ENCODE peak calls at places on chromosome 21, in seven cellular contexts. One of them, this sample, is unnamed.

GRCh38 chr21:31354604-31355443 is 10.8 kb upstream of the TIAM1 start:
- DNase-seq in SJCRH30: no peak
- DNase-seq in adrenal gland: peak; percentile 22
- DNase-seq in cardiac muscle cell: no peak
- DNase-seq in tibial artery: no peak
- DNase-seq in fibroblast of pulmonary artery: peak; percentile 78
- DNase-seq in astrocyte of the cerebellum: peak; percentile 93
- DNase-seq in this sample: peak; percentile 49

GRCh38 chr21:34933609-34934345 is 115.3 kb downstream of the RUNX1 start:
- DNase-seq in SJCRH30: peak; percentile 66
- DNase-seq in adrenal gland: no peak
- DNase-seq in cardiac muscle cell: no peak
- DNase-seq in tibial artery: no peak
- DNase-seq in fibroblast of pulmonary artery: no peak
- DNase-seq in astrocyte of the cerebellum: no peak
- DNase-seq in this sample: no peak

GRCh38 chr21:20424943-20425342 is 573.3 kb upstream of the NCAM2 start:
- DNase-seq in SJCRH30: peak; percentile 11
- DNase-seq in adrenal gland: no peak
- DNase-seq in cardiac muscle cell: no peak
- DNase-seq in tibial artery: no peak
- DNase-seq in fibroblast of pulmonary artery: no peak
- DNase-seq in astrocyte of the cerebellum: no peak
- DNase-seq in this sample: no peak

GRCh38 chr21:34342476-34342875 is 21.3 kb upstream of the KCNE2 start:
- DNase-seq in SJCRH30: no peak
- DNase-seq in adrenal gland: no peak
- DNase-seq in cardiac muscle cell: no peak
- DNase-seq in tibial artery: no peak
- DNase-seq in fibroblast of pulmonary artery: no peak
- DNase-seq in astrocyte of the cerebellum: no peak
- DNase-seq in this sample: no peak

GRCh38 chr21:17758703-17759102 is 60.5 kb downstream of the C21orf91 start:
- DNase-seq in SJCRH30: no peak
- DNase-seq in adrenal gland: no peak
- DNase-seq in cardiac muscle cell: no peak
- DNase-seq in tibial artery: no peak
- DNase-seq in fibroblast of pulmonary artery: no peak
- DNase-seq in astrocyte of the cerebellum: no peak
- DNase-seq in this sample: no peak

GRCh38 chr21:43866659-43867331 is 1.8 kb downstream of the AGPAT3 start:
- DNase-seq in SJCRH30: peak; percentile 10
- DNase-seq in adrenal gland: no peak
- DNase-seq in cardiac muscle cell: no peak
- DNase-seq in tibial artery: no peak
- DNase-seq in fibroblast of pulmonary artery: no peak
- DNase-seq in astrocyte of the cerebellum: no peak
- DNase-seq in this sample: no peak

GRCh38 chr21:39727401-39728120 is 17.4 kb upstream of the IGSF5 start:
- DNase-seq in SJCRH30: no peak
- DNase-seq in adrenal gland: no peak
- DNase-seq in cardiac muscle cell: no peak
- DNase-seq in tibial artery: no peak
- DNase-seq in fibroblast of pulmonary artery: no peak
- DNase-seq in astrocyte of the cerebellum: no peak
- DNase-seq in this sample: no peak

GRCh38 chr21:35953570-35953969 is 106.8 kb downstream of the SETD4 start:
- DNase-seq in SJCRH30: no peak
- DNase-seq in adrenal gland: no peak
- DNase-seq in cardiac muscle cell: no peak
- DNase-seq in tibial artery: no peak
- DNase-seq in fibroblast of pulmonary artery: peak; percentile 56
- DNase-seq in astrocyte of the cerebellum: no peak
- DNase-seq in this sample: no peak

GRCh38 chr21:40047211-40047610 is 180.0 kb downstream of the PCP4 start:
- DNase-seq in SJCRH30: no peak
- DNase-seq in adrenal gland: no peak
- DNase-seq in cardiac muscle cell: no peak
- DNase-seq in tibial artery: no peak
- DNase-seq in fibroblast of pulmonary artery: no peak
- DNase-seq in astrocyte of the cerebellum: no peak
- DNase-seq in this sample: no peak

GRCh38 chr21:43262427-43262826 is 93.6 kb downstream of the CRYAA start:
- DNase-seq in SJCRH30: no peak
- DNase-seq in adrenal gland: no peak
- DNase-seq in cardiac muscle cell: no peak
- DNase-seq in tibial artery: peak; percentile 62
- DNase-seq in fibroblast of pulmonary artery: no peak
- DNase-seq in astrocyte of the cerebellum: no peak
- DNase-seq in this sample: peak; percentile 11

GRCh38 chr21:27362249-27362648 is 395.4 kb upstream of the ADAMTS5 start:
- DNase-seq in SJCRH30: no peak
- DNase-seq in adrenal gland: no peak
- DNase-seq in cardiac muscle cell: no peak
- DNase-seq in tibial artery: no peak
- DNase-seq in fibroblast of pulmonary artery: no peak
- DNase-seq in astrocyte of the cerebellum: no peak
- DNase-seq in this sample: no peak

GRCh38 chr21:15498455-15498854 is 231.3 kb upstream of the USP25 start:
- DNase-seq in SJCRH30: no peak
- DNase-seq in adrenal gland: no peak
- DNase-seq in cardiac muscle cell: no peak
- DNase-seq in tibial artery: no peak
- DNase-seq in fibroblast of pulmonary artery: no peak
- DNase-seq in astrocyte of the cerebellum: no peak
- DNase-seq in this sample: no peak

GRCh38 chr21:42684109-42684916 is 30.9 kb downstream of the PDE9A start:
- DNase-seq in SJCRH30: no peak
- DNase-seq in adrenal gland: no peak
- DNase-seq in cardiac muscle cell: no peak
- DNase-seq in tibial artery: no peak
- DNase-seq in fibroblast of pulmonary artery: no peak
- DNase-seq in astrocyte of the cerebellum: no peak
- DNase-seq in this sample: no peak

GRCh38 chr21:14453964-14454641 is 71.2 kb upstream of the HSPA13 start:
- DNase-seq in SJCRH30: no peak
- DNase-seq in adrenal gland: no peak
- DNase-seq in cardiac muscle cell: peak; percentile 7
- DNase-seq in tibial artery: no peak
- DNase-seq in fibroblast of pulmonary artery: no peak
- DNase-seq in astrocyte of the cerebellum: no peak
- DNase-seq in this sample: no peak

GRCh38 chr21:40067751-40068150 is 200.5 kb downstream of the PCP4 start:
- DNase-seq in SJCRH30: no peak
- DNase-seq in adrenal gland: no peak
- DNase-seq in cardiac muscle cell: no peak
- DNase-seq in tibial artery: no peak
- DNase-seq in fibroblast of pulmonary artery: no peak
- DNase-seq in astrocyte of the cerebellum: no peak
- DNase-seq in this sample: no peak

GRCh38 chr21:38806153-38806941 is 618 bp downstream of the ETS2 start:
- DNase-seq in SJCRH30: peak; percentile 37
- DNase-seq in adrenal gland: peak; percentile 55
- DNase-seq in cardiac muscle cell: peak; percentile 52
- DNase-seq in tibial artery: peak; percentile 74
- DNase-seq in fibroblast of pulmonary artery: no peak
- DNase-seq in astrocyte of the cerebellum: no peak
- DNase-seq in this sample: no peak

GRCh38 chr21:38818336-38818723 is 12.6 kb downstream of the ETS2 start:
- DNase-seq in SJCRH30: no peak
- DNase-seq in adrenal gland: no peak
- DNase-seq in cardiac muscle cell: no peak
- DNase-seq in tibial artery: no peak
- DNase-seq in fibroblast of pulmonary artery: no peak
- DNase-seq in astrocyte of the cerebellum: no peak
- DNase-seq in this sample: no peak

GRCh38 chr21:32569261-32570230 is 15.8 kb downstream of the TCP10L start:
- DNase-seq in SJCRH30: peak; percentile 85
- DNase-seq in adrenal gland: peak; percentile 73
- DNase-seq in cardiac muscle cell: peak; percentile 82
- DNase-seq in tibial artery: peak; percentile 86
- DNase-seq in fibroblast of pulmonary artery: peak; percentile 88
- DNase-seq in astrocyte of the cerebellum: peak; percentile 64
- DNase-seq in this sample: peak; percentile 67

GRCh38 chr21:17777321-17777720 is 41.8 kb downstream of the C21orf91 start:
- DNase-seq in SJCRH30: no peak
- DNase-seq in adrenal gland: no peak
- DNase-seq in cardiac muscle cell: no peak
- DNase-seq in tibial artery: no peak
- DNase-seq in fibroblast of pulmonary artery: no peak
- DNase-seq in astrocyte of the cerebellum: no peak
- DNase-seq in this sample: no peak

GRCh38 chr21:23003951-23004350 is 2005.7 kb downstream of the NCAM2 start:
- DNase-seq in SJCRH30: no peak
- DNase-seq in adrenal gland: no peak
- DNase-seq in cardiac muscle cell: no peak
- DNase-seq in tibial artery: no peak
- DNase-seq in fibroblast of pulmonary artery: no peak
- DNase-seq in astrocyte of the cerebellum: no peak
- DNase-seq in this sample: no peak

GRCh38 chr21:18493420-18493819 is 89.8 kb upstream of the TMPRSS15 start:
- DNase-seq in SJCRH30: no peak
- DNase-seq in adrenal gland: no peak
- DNase-seq in cardiac muscle cell: no peak
- DNase-seq in tibial artery: no peak
- DNase-seq in fibroblast of pulmonary artery: peak; percentile 28
- DNase-seq in astrocyte of the cerebellum: peak; percentile 65
- DNase-seq in this sample: no peak

DNA sequence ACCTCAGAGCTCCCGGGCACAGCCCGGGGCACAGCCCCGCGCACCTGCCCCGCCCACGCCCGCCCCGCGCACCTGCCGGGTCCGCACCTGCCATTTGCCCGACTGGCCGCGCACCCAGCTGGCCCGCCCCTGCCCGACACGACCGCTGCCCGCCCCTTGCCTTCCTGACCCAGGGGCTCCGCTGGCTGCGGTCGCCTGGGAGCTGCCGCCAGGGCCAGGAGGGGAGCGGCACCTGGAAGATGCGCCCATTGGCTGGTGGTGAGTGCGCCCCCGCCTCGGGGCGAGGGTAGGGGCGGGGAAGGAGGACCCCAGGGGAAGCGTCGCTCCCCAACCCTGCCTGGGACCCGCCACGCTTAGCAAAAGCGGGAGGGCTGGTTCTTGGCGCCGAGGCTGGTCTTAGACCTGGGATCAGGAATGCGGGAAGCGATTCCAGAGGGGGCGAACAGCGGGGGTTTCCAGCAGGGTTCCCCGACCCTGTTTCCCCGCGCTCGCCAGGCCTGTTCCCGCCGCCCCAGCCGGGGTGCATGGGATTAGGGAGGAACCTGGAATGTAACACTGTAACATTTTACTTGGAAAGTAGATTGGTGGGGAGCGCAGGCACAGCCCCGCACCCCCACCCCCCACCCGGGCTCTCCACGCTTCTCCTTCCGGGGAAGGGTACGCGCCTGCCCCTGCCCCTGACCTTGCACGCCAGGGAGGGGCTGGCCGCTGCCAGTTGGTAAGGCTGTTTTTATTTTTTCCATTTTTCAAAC is at the start of gene FAM3B:
- DNase-seq in SJCRH30: no peak
- DNase-seq in adrenal gland: no peak
- DNase-seq in cardiac muscle cell: peak; percentile 46
- DNase-seq in tibial artery: no peak
- DNase-seq in fibroblast of pulmonary artery: no peak
- DNase-seq in astrocyte of the cerebellum: no peak
- DNase-seq in this sample: no peak
- H3K4me3 ChIP-seq in SJCRH30: no peak within 1 kb of the TSS
- H3K4me3 ChIP-seq in adrenal gland: no peak within 1 kb of the TSS
- H3K4me3 ChIP-seq in cardiac muscle cell: peak within 1 kb of the TSS; percentile 28
- H3K4me3 ChIP-seq in tibial artery: peak within 1 kb of the TSS; percentile 41
- H3K4me3 ChIP-seq in fibroblast of pulmonary artery: no peak within 1 kb of the TSS
- H3K4me3 ChIP-seq in astrocyte of the cerebellum: peak within 1 kb of the TSS; percentile 24
- H3K4me3 ChIP-seq in this sample: no peak within 1 kb of the TSS

DNA sequence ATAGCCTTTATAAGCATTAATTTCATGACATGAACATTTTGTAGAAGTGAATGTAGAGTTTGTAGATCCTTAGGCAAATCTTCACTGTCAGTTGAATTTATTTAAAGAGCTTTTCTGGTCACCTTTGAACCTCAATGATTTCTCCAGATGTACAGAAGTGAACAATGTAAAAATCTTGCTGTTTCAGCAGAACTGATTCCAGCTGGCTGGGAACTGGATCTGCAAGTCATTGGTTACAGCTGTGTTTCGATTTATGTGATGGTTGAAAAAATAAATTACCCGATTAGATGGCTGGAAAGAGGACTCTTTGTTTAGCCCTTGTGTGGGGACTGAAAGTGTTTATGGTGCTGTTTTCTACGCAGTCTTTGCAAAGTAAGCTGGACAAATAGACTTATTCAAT is 849.8 kb downstream of the USP25 start:
- DNase-seq in SJCRH30: peak; percentile 57
- DNase-seq in adrenal gland: no peak
- DNase-seq in cardiac muscle cell: no peak
- DNase-seq in tibial artery: no peak
- DNase-seq in fibroblast of pulmonary artery: peak; percentile 53
- DNase-seq in astrocyte of the cerebellum: peak; percentile 74
- DNase-seq in this sample: peak; percentile 48
- H3K4me3 ChIP-seq in SJCRH30: no peak overlapping the region
- H3K4me3 ChIP-seq in adrenal gland: no peak overlapping the region
- H3K4me3 ChIP-seq in cardiac muscle cell: no peak overlapping the region
- H3K4me3 ChIP-seq in tibial artery: no peak overlapping the region
- H3K4me3 ChIP-seq in fibroblast of pulmonary artery: no peak overlapping the region
- H3K4me3 ChIP-seq in astrocyte of the cerebellum: no peak overlapping the region
- H3K4me3 ChIP-seq in this sample: no peak overlapping the region

GRCh38 chr21:45974073-45975016 is 7.2 kb upstream of the COL6A1 start:
- DNase-seq in SJCRH30: peak; percentile 62
- DNase-seq in adrenal gland: no peak
- DNase-seq in cardiac muscle cell: no peak
- DNase-seq in tibial artery: peak; percentile 87
- DNase-seq in fibroblast of pulmonary artery: peak; percentile 70
- DNase-seq in astrocyte of the cerebellum: peak; percentile 57
- DNase-seq in this sample: peak; percentile 67
- H3K4me3 ChIP-seq in SJCRH30: peak overlapping the region; percentile 56
- H3K4me3 ChIP-seq in adrenal gland: peak overlapping the region; percentile 1
- H3K4me3 ChIP-seq in cardiac muscle cell: peak overlapping the region; percentile 34
- H3K4me3 ChIP-seq in tibial artery: peak overlapping the region; percentile 59
- H3K4me3 ChIP-seq in fibroblast of pulmonary artery: peak overlapping the region; percentile 44
- H3K4me3 ChIP-seq in astrocyte of the cerebellum: peak overlapping the region; percentile 30
- H3K4me3 ChIP-seq in this sample: peak overlapping the region; percentile 56

DNA sequence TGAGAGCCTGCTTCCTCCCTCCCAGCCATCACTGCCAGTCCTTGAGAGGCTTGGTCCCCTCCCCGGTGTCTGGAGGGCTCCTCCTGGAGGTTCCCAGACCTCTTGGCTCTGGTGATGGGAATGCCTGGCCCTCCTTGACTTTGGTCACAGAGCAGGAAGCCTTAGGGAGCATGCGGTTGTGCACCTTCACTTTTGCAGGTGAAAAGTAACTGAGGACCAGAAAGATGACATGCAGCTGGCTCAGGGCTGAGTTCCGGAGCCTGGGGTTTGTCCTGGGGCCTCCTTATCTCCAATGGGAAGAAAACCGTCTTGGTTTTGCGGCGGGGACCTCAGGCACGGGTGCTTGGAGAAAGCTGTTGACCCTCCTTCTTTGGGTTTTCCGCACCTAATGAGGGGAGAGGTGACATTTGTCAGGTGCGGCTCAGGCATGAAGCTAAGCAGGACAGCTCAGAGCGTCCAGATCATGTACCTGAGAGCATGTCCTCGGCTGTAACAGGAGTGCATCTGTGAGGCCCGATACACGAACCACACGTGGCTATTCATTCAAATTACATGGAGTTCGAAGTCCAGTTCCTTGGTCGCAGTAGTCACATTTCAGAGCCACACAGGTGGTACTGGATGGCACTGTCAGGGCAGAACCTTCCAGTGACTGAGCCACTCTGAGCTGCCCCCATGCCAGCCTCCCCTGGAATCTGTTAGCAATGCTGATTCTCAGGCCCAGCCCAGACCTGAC is 608 bp upstream of the MX2 start:
- DNase-seq in SJCRH30: no peak
- DNase-seq in adrenal gland: no peak
- DNase-seq in cardiac muscle cell: no peak
- DNase-seq in tibial artery: no peak
- DNase-seq in fibroblast of pulmonary artery: no peak
- DNase-seq in astrocyte of the cerebellum: no peak
- DNase-seq in this sample: no peak
- H3K4me3 ChIP-seq in SJCRH30: no peak overlapping the region
- H3K4me3 ChIP-seq in adrenal gland: no peak overlapping the region
- H3K4me3 ChIP-seq in cardiac muscle cell: no peak overlapping the region
- H3K4me3 ChIP-seq in tibial artery: peak overlapping the region; percentile 38
- H3K4me3 ChIP-seq in fibroblast of pulmonary artery: no peak overlapping the region
- H3K4me3 ChIP-seq in astrocyte of the cerebellum: no peak overlapping the region
- H3K4me3 ChIP-seq in this sample: peak overlapping the region; percentile 63